ENCODE peak calls at places on chromosome 19, in four cellular contexts. O is endodermal cell; R is brain microvascular endothelial cell; P is stimulated activated CD4-positive, alpha-beta T cell treated with anti-CD3 and anti-CD28 coated beads, Interleukin-15, amount 100 ng/mL, for 48 hours. J is an unnamed sample.

GRCh38 chr19:17739121-17739875 is 12.0 kb upstream of the FCHO1 start:
- DNase-seq in O (no peak), R (no peak), P (no peak), J (no peak)

GRCh38 chr19:4829001-4829712 is 2.4 kb downstream of the TICAM1 start:
- DNase-seq in O (no peak), R (no peak), P (no peak), J (no peak)

GRCh38 chr19:7140137-7140536 is 70.6 kb downstream of the ZNF557 start:
- DNase-seq in O (no peak), R (no peak), P (no peak), J (no peak)

GRCh38 chr19:6979341-6979740 is 41.9 kb downstream of the MBD3L2B start:
- DNase-seq in O (no peak), R (no peak), P (no peak), J (no peak)

GRCh38 chr19:48859711-48860572 is 8.5 kb downstream of the PLEKHA4 start:
- DNase-seq in O (peak), R (no peak), P (no peak), J (no peak)

GRCh38 chr19:38952395-38953165 is 21.8 kb downstream of the MRPS12 start:
- DNase-seq in O (peak), R (no peak), P (no peak), J (no peak)

GRCh38 chr19:17385878-17386611 is 8.0 kb downstream of the CCDC194 start:
- DNase-seq in O (peak), R (peak), P (no peak), J (no peak)

GRCh38 chr19:41064974-41065569 is 23.2 kb upstream of the CYP2A13 start:
- DNase-seq in O (peak), R (peak), P (no peak), J (peak)

GRCh38 chr19:28103916-28104315 is 1109.0 kb downstream of the UQCRFS1 start:
- DNase-seq in O (peak), R (no peak), P (no peak), J (no peak)

GRCh38 chr19:4066682-4067395 is at the start of gene ZBTB7A:
- DNase-seq in O (peak), R (peak), P (no peak), J (peak)

GRCh38 chr19:932647-933552 is 7.1 kb downstream of the ARID3A start:
- DNase-seq in O (peak), R (peak), P (no peak), J (peak)

GRCh38 chr19:3550947-3551807 is 6.2 kb downstream of the MFSD12 start:
- DNase-seq in O (no peak), R (no peak), P (no peak), J (no peak)

GRCh38 chr19:7524523-7524922 is 2.1 kb downstream of the MCOLN1 start:
- DNase-seq in O (no peak), R (no peak), P (no peak), J (no peak)

GRCh38 chr19:870963-871401 is 11.5 kb downstream of the CFD start:
- DNase-seq in O (peak), R (no peak), P (no peak), J (peak)

GRCh38 chr19:18224525-18225354 is 1.5 kb downstream of the PDE4C start:
- DNase-seq in O (peak), R (peak), P (peak), J (peak)

GRCh38 chr19:1839658-1840540 is 8.4 kb downstream of the REXO1 start:
- DNase-seq in O (no peak), R (no peak), P (no peak), J (no peak)

GRCh38 chr19:52570005-52570861 is at the start of gene ZNF701:
- DNase-seq in O (peak), R (peak), P (peak), J (peak)

GRCh38 chr19:2923510-2923909 is 21.3 kb downstream of the ZNF77 start:
- DNase-seq in O (no peak), R (no peak), P (no peak), J (peak)

GRCh38 chr19:6393074-6393981 is at the start of gene GTF2F1:
- DNase-seq in O (peak), R (peak), P (peak), J (peak)

GRCh38 chr19:38132781-38133180 is 91.2 kb downstream of the DPF1 start:
- DNase-seq in O (no peak), R (no peak), P (no peak), J (no peak)

GRCh38 chr19:8445488-8446001 is 770 bp downstream of the HNRNPM start:
- DNase-seq in O (peak), R (no peak), P (no peak), J (no peak)

GRCh38 chr19:16590876-16591802 is 18.9 kb upstream of the SLC35E1 start:
- DNase-seq in O (no peak), R (no peak), P (no peak), J (no peak)

GRCh38 chr19:33587150-33587549 is 34.6 kb upstream of the CHST8 start:
- DNase-seq in O (no peak), R (no peak), P (no peak), J (no peak)

GRCh38 chr19:40497214-40497613 is 30.4 kb downstream of the SPTBN4 start:
- DNase-seq in O (no peak), R (no peak), P (no peak), J (no peak)

GRCh38 chr19:30029721-30030510 is 87.9 kb downstream of the URI1 start:
- DNase-seq in O (no peak), R (peak), P (no peak), J (peak)

GRCh38 chr19:14536926-14537692 is 7.7 kb downstream of the TECR start:
- DNase-seq in O (peak), R (peak), P (no peak), J (no peak)

GRCh38 chr19:51333836-51334460 is 8.0 kb downstream of the VSIG10L start:
- DNase-seq in O (peak), R (no peak), P (no peak), J (no peak)

GRCh38 chr19:12112238-12112637 is 27.9 kb downstream of the ZNF20 start:
- DNase-seq in O (no peak), R (no peak), P (no peak), J (no peak)

GRCh38 chr19:52778811-52779210 is 7.8 kb downstream of the ZNF600 start:
- DNase-seq in O (no peak), R (peak), P (no peak), J (no peak)

GRCh38 chr19:50362656-50363424 is 2.6 kb downstream of the NAPSA start:
- DNase-seq in O (no peak), R (no peak), P (no peak), J (no peak)

GRCh38 chr19:47438793-47439220 is 19.5 kb upstream of the MEIS3 start:
- DNase-seq in O (peak), R (no peak), P (no peak), J (no peak)

GRCh38 chr19:37943480-37943879 is 36.5 kb downstream of the SIPA1L3 start:
- DNase-seq in O (no peak), R (no peak), P (no peak), J (no peak)

GRCh38 chr19:15812059-15812722 is 3.3 kb downstream of the OR10H1 start:
- DNase-seq in O (no peak), R (no peak), P (no peak), J (no peak)

GRCh38 chr19:15265849-15266248 is 33.6 kb upstream of the EPHX3 start:
- DNase-seq in O (no peak), R (peak), P (no peak), J (peak)

GRCh38 chr19:47891923-47892666 is 6.0 kb upstream of the SULT2A1 start:
- DNase-seq in O (peak), R (peak), P (no peak), J (peak)

GRCh38 chr19:14985133-14985532 is 5.5 kb upstream of the SLC1A6 start:
- DNase-seq in O (no peak), R (no peak), P (no peak), J (no peak)

GRCh38 chr19:3272952-3273351 is 48.5 kb downstream of the CELF5 start:
- DNase-seq in O (no peak), R (no peak), P (no peak), J (no peak)